ENCODE peak calls at places on chromosomes 4 and X, in six cellular contexts. R is lung, X is EH, H is foreskin keratinocyte, T is caudate nucleus, A is A172. W is an unnamed sample.
A peak's percentile ranks its signal among the peaks of the same experiment; 100 is the strongest.

GRCh38 chrX:137926090-137926489 is 360.2 kb downstream of the ZIC3 start:
- DNase-seq in R (no peak), X (no peak), H (no peak), T (no peak), A (no peak), W (no peak)

GRCh38 chrX:25015486-25016360 is at the start of gene ARX:
- DNase-seq in R (no peak), X (peak; percentile 46), H (peak; percentile 58), T (peak; percentile 19), A (no peak), W (peak; percentile 50)

GRCh38 chr4:156476359-156476758 is 495.2 kb downstream of the PDGFC start:
- DNase-seq in R (no peak), X (peak; percentile 98), H (peak; percentile 99), T (no peak), A (peak; percentile 96), W (no peak)

GRCh38 chrX:154056739-154057367 is 37.2 kb upstream of the IRAK1 start:
- DNase-seq in R (no peak), X (no peak), H (no peak), T (no peak), A (no peak), W (no peak)

GRCh38 chrX:35890699-35891098 is 28.8 kb upstream of the CFAP47 start:
- DNase-seq in R (peak; percentile 37), X (peak; percentile 2), H (peak; percentile 1), T (peak; percentile 4), A (peak; percentile 71), W (peak; percentile 61)

GRCh38 chr4:56146956-56147355 is 198.2 kb downstream of the CEP135 start:
- DNase-seq in R (no peak), X (no peak), H (no peak), T (no peak), A (no peak), W (no peak)

GRCh38 chr4:48944659-48945290 is 38.2 kb upstream of the OCIAD2 start:
- DNase-seq in R (no peak), X (no peak), H (peak; percentile 64), T (no peak), A (no peak), W (peak; percentile 23)

GRCh38 chr4:6749340-6750171 is 33.0 kb upstream of the KIAA0232 start:
- DNase-seq in R (peak; percentile 72), X (peak; percentile 43), H (no peak), T (no peak), A (peak; percentile 88), W (peak; percentile 44)

GRCh38 chr4:89184407-89184806 is 73.1 kb downstream of the TIGD2 start:
- DNase-seq in R (no peak), X (no peak), H (no peak), T (no peak), A (no peak), W (no peak)

GRCh38 chrX:39905475-39905889 is 192.3 kb downstream of the BCOR start:
- DNase-seq in R (no peak), X (peak; percentile 58), H (no peak), T (no peak), A (no peak), W (no peak)

GRCh38 chr4:8312069-8312445 is 42.5 kb downstream of the HTRA3 start:
- DNase-seq in R (no peak), X (no peak), H (no peak), T (no peak), A (no peak), W (no peak)

GRCh38 chr4:139242511-139243051 is 37.4 kb downstream of the MGARP start:
- DNase-seq in R (no peak), X (peak; percentile 94), H (peak; percentile 90), T (no peak), A (peak; percentile 69), W (no peak)

GRCh38 chr4:7655267-7655548 is 220.5 kb upstream of the PSAPL1 start:
- DNase-seq in R (no peak), X (no peak), H (no peak), T (no peak), A (no peak), W (no peak)

GRCh38 chr4:98452091-98452490 is 190.9 kb downstream of the RAP1GDS1 start:
- DNase-seq in R (no peak), X (no peak), H (no peak), T (no peak), A (no peak), W (no peak)

GRCh38 chrX:30039768-30040167 is 175.6 kb upstream of the MAGEB2 start:
- DNase-seq in R (no peak), X (peak; percentile 74), H (no peak), T (no peak), A (peak; percentile 57), W (no peak)

GRCh38 chrX:136765957-136766356 is 14.8 kb downstream of the ARHGEF6 start:
- DNase-seq in R (no peak), X (peak; percentile 19), H (no peak), T (no peak), A (no peak), W (no peak)

GRCh38 chr4:83516042-83516772 is 19.7 kb upstream of the GPAT3 start:
- DNase-seq in R (no peak), X (peak; percentile 48), H (peak; percentile 61), T (no peak), A (peak; percentile 87), W (no peak)

GRCh38 chrX:102651968-102652744 is 873 bp downstream of the GPRASP1 start:
- DNase-seq in R (no peak), X (peak; percentile 48), H (peak; percentile 23), T (peak; percentile 23), A (no peak), W (peak; percentile 59)

GRCh38 chrX:86806786-86807185 is 658.5 kb downstream of the DACH2 start:
- DNase-seq in R (no peak), X (no peak), H (peak; percentile 0), T (no peak), A (no peak), W (no peak)

GRCh38 chrX:53128097-53128749 is 34.3 kb downstream of the KANTR start:
- DNase-seq in R (no peak), X (peak; percentile 56), H (no peak), T (no peak), A (no peak), W (no peak)

GRCh38 chr4:180057198-180057821 is 2185.9 kb upstream of the TENM3 start:
- DNase-seq in R (no peak), X (no peak), H (peak; percentile 13), T (no peak), A (no peak), W (peak; percentile 28)

GRCh38 chr4:88604978-88605678 is 12.8 kb downstream of the HERC3 start:
- DNase-seq in R (no peak), X (no peak), H (no peak), T (no peak), A (no peak), W (no peak)

GRCh38 chr4:4479366-4479765 is 62.5 kb downstream of the STX18 start:
- DNase-seq in R (no peak), X (peak; percentile 35), H (no peak), T (no peak), A (no peak), W (no peak)

GRCh38 chr4:498328-498919 is 532 bp downstream of the ZNF721 start:
- DNase-seq in R (no peak), X (no peak), H (no peak), T (no peak), A (no peak), W (no peak)

GRCh38 chr4:86600007-86600653 is 6.0 kb downstream of the PTPN13 start:
- DNase-seq in R (no peak), X (peak; percentile 7), H (no peak), T (no peak), A (no peak), W (no peak)

GRCh38 chr4:40349561-40350198 is 14.5 kb downstream of the CHRNA9 start:
- DNase-seq in R (no peak), X (no peak), H (no peak), T (no peak), A (no peak), W (no peak)

GRCh38 chr4:73599182-73599581 is 21.1 kb downstream of the RASSF6 start:
- DNase-seq in R (no peak), X (peak; percentile 12), H (peak; percentile 89), T (no peak), A (peak; percentile 81), W (no peak)

GRCh38 chr4:185742766-185743165 is 69.2 kb downstream of the SORBS2 start:
- DNase-seq in R (no peak), X (no peak), H (peak; percentile 87), T (no peak), A (peak; percentile 57), W (peak; percentile 74)

GRCh38 chr4:150006197-150006596 is 72.0 kb upstream of the DCLK2 start:
- DNase-seq in R (no peak), X (peak; percentile 77), H (no peak), T (no peak), A (no peak), W (no peak)

GRCh38 chr4:83889802-83890201 is 353.9 kb downstream of the GPAT3 start:
- DNase-seq in R (no peak), X (peak; percentile 62), H (peak; percentile 73), T (no peak), A (peak; percentile 76), W (no peak)

GRCh38 chrX:99271641-99272040 is 1138.4 kb downstream of the PCDH19 start:
- DNase-seq in R (no peak), X (no peak), H (no peak), T (no peak), A (no peak), W (no peak)

GRCh38 chr4:175779081-175779620 is 32.9 kb downstream of the GPM6A start:
- DNase-seq in R (no peak), X (no peak), H (no peak), T (no peak), A (no peak), W (no peak)

GRCh38 chr4:113179091-113179490 is 129.6 kb downstream of the ANK2 start:
- DNase-seq in R (no peak), X (no peak), H (no peak), T (no peak), A (no peak), W (no peak)

GRCh38 chr4:2924765-2925301 is 38.4 kb downstream of the NOP14 start:
- DNase-seq in R (no peak), X (no peak), H (no peak), T (no peak), A (no peak), W (no peak)

GRCh38 chrX:25432396-25432795 is 416.6 kb upstream of the ARX start:
- DNase-seq in R (no peak), X (no peak), H (no peak), T (no peak), A (no peak), W (no peak)

GRCh38 chrX:70129811-70130210 is 3.4 kb upstream of the IGBP1 start:
- DNase-seq in R (no peak), X (no peak), H (peak; percentile 56), T (no peak), A (no peak), W (no peak)

W was measured in adrenal gland.